ENCODE peak calls at places on chromosome 5, in nine cellular contexts. Y is A549, M is fibroblast of mammary gland, D is lower lobe of right lung, W is IMR-90, I is mesenchymal stem cell, C is OCI-LY7, R is AG04450, V is left ventricle myocardium inferior. S is an unnamed sample.

GRCh38 chr5:119470851-119471451 is 18.7 kb downstream of the HSD17B4 start:
- DNase-seq in Y (no peak), I (peak; percentile 62), V (no peak), R (no peak), W (peak; percentile 51), C (peak; percentile 40), M (peak; percentile 59), D (no peak), S (peak; percentile 41)

GRCh38 chr5:157180374-157181264 is at the start of gene ITK:
- DNase-seq in C (no peak), D (no peak), M (no peak), W (no peak), I (no peak), R (no peak), V (no peak), Y (no peak), S (no peak)

GRCh38 chr5:138748630-138749081 is 4.6 kb upstream of the CTNNA1 start:
- DNase-seq in W (peak; percentile 25), D (no peak), R (no peak), I (peak; percentile 73), Y (no peak), V (no peak), M (peak; percentile 92), C (no peak), S (no peak)

GRCh38 chr5:134174841-134175839 is 1.6 kb downstream of the SKP1 start:
- DNase-seq in I (peak; percentile 58), Y (no peak), D (no peak), R (no peak), C (peak; percentile 35), W (peak; percentile 67), V (no peak), M (peak; percentile 65), S (peak; percentile 63)

GRCh38 chr5:149995385-149996085 is 4.9 kb downstream of the TIGD6 start:
- DNase-seq in R (no peak), Y (no peak), C (no peak), M (no peak), W (no peak), D (no peak), I (no peak), V (no peak), S (no peak)

GRCh38 chr5:177304392-177305119 is 957 bp downstream of the PRELID1 start:
- DNase-seq in R (no peak), D (no peak), I (peak; percentile 47), C (peak; percentile 31), V (no peak), W (peak; percentile 12), Y (no peak), M (peak; percentile 41), S (peak; percentile 58)

GRCh38 chr5:156824800-156825199 is 25.3 kb upstream of the PPP1R2B start:
- DNase-seq in R (peak; percentile 8), C (peak; percentile 67), Y (peak; percentile 50), V (no peak), M (peak; percentile 59), D (no peak), I (peak; percentile 45), W (peak; percentile 58), S (peak; percentile 20)

GRCh38 chr5:36246011-36246410 is 4.3 kb upstream of the NADK2 start:
- DNase-seq in W (no peak), V (no peak), Y (no peak), M (no peak), D (no peak), C (no peak), R (no peak), I (no peak), S (no peak)

GRCh38 chr5:54524704-54525103 is 7.1 kb downstream of the SNX18 start:
- DNase-seq in D (peak; percentile 58), C (no peak), R (no peak), Y (no peak), I (no peak), W (no peak), M (no peak), V (peak; percentile 41), S (no peak)

GRCh38 chr5:32916648-32917047 is 205.5 kb downstream of the NPR3 start:
- DNase-seq in I (peak; percentile 9), W (peak; percentile 52), C (no peak), R (peak; percentile 2), D (no peak), V (no peak), M (peak; percentile 44), Y (peak; percentile 13), S (peak; percentile 4)

GRCh38 chr5:147559725-147560124 is 49.9 kb upstream of the DPYSL3 start:
- DNase-seq in I (no peak), M (no peak), V (no peak), Y (no peak), W (no peak), C (no peak), R (no peak), D (no peak), S (no peak)

GRCh38 chr5:170211575-170212334 is 21.0 kb upstream of the C5orf58 start:
- DNase-seq in I (no peak), V (no peak), M (no peak), W (no peak), R (no peak), C (no peak), D (no peak), Y (no peak), S (no peak)

GRCh38 chr5:141681695-141682641 is at the start of gene ARAP3:
- DNase-seq in R (peak; percentile 43), C (no peak), Y (peak; percentile 69), D (peak; percentile 94), W (peak; percentile 89), I (peak; percentile 91), V (peak; percentile 90), M (peak; percentile 85), S (peak; percentile 85)

GRCh38 chr5:4375640-4376039 is 764.5 kb upstream of the ADAMTS16 start:
- DNase-seq in I (no peak), W (no peak), V (no peak), M (no peak), R (no peak), C (no peak), D (no peak), Y (no peak), S (no peak)

GRCh38 chr5:52712354-52712753 is 75.4 kb upstream of the ITGA1 start:
- DNase-seq in I (no peak), W (no peak), D (no peak), M (no peak), C (no peak), Y (no peak), V (no peak), R (no peak), S (no peak)

GRCh38 chr5:158450761-158451160 is 591.8 kb upstream of the CLINT1 start:
- DNase-seq in D (no peak), R (no peak), W (peak; percentile 50), C (no peak), I (peak; percentile 8), V (no peak), M (no peak), Y (no peak), S (no peak)

GRCh38 chr5:166980666-166981065 is 1310.8 kb upstream of the WWC1 start:
- DNase-seq in R (no peak), D (no peak), I (peak; percentile 1), V (no peak), Y (no peak), C (no peak), M (no peak), W (no peak), S (no peak)

GRCh38 chr5:166979576-166979975 is 1311.9 kb upstream of the WWC1 start:
- DNase-seq in D (no peak), Y (no peak), W (no peak), M (no peak), V (no peak), R (no peak), C (no peak), I (no peak), S (peak; percentile 52)

DNA sequence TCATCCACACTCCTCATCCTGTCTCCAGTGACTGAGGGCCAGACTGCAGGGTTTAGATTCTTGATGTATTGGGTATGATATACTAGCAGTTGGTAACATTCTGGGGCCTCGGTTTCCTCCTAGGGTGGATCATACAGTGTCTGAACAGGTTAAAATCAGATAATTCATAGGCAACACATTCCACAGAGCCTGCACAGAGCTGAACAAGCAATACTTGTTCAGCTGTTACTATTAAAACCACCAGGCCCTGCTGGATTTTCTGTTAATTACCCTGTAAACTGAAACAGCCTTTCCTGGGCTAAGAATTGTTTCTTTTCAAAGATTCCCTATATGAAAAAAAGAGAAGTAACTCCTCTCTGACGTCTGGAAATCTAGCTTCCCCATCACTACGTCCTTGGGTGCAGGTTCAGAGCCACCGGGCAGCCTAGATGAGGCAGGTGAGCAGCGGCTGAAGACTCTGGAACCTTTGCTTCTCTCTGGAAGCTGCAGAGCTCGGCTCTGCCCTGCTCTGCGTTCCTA is 1313.5 kb upstream of the WWC1 start:
- DNase-seq in D (no peak), C (no peak), W (no peak), M (no peak), Y (no peak), R (no peak), I (no peak), V (no peak), S (no peak)
- H3K4me3 ChIP-seq in D (peak overlapping the region; percentile 47), C (no peak overlapping the region), W (no peak overlapping the region), M (peak overlapping the region; percentile 48), Y (no peak overlapping the region), R (no peak overlapping the region), I (peak overlapping the region; percentile 69), V (peak overlapping the region; percentile 63), S (peak overlapping the region; percentile 47)

GRCh38 chr5:57600321-57600720 is 117.7 kb upstream of the ACTBL2 start:
- DNase-seq in V (no peak), Y (no peak), R (no peak), W (peak; percentile 49), C (no peak), M (no peak), I (no peak), D (no peak), S (no peak)
- H3K4me3 ChIP-seq in V (no peak overlapping the region), Y (no peak overlapping the region), R (no peak overlapping the region), W (no peak overlapping the region), C (no peak overlapping the region), M (no peak overlapping the region), I (no peak overlapping the region), D (no peak overlapping the region), S (no peak overlapping the region)

GRCh38 chr5:88502179-88503064 is 233.8 kb upstream of the TMEM161B start:
- DNase-seq in Y (no peak), R (no peak), V (no peak), W (no peak), M (no peak), C (peak; percentile 61), I (no peak), D (no peak), S (no peak)

GRCh38 chr5:88507261-88507660 is 238.6 kb upstream of the TMEM161B start:
- DNase-seq in V (no peak), R (no peak), D (no peak), I (no peak), M (no peak), W (no peak), Y (no peak), C (no peak), S (no peak)

GRCh38 chr5:88503065-88503394 is 234.4 kb upstream of the TMEM161B start:
- DNase-seq in C (peak; percentile 16), I (no peak), M (no peak), Y (no peak), V (no peak), W (no peak), D (no peak), R (no peak), S (no peak)
- H3K4me3 ChIP-seq in C (peak overlapping the region; percentile 65), I (peak overlapping the region; percentile 79), M (peak overlapping the region; percentile 42), Y (no peak overlapping the region), V (peak overlapping the region; percentile 65), W (peak overlapping the region; percentile 54), D (peak overlapping the region; percentile 57), R (peak overlapping the region; percentile 59), S (no peak overlapping the region)

DNA sequence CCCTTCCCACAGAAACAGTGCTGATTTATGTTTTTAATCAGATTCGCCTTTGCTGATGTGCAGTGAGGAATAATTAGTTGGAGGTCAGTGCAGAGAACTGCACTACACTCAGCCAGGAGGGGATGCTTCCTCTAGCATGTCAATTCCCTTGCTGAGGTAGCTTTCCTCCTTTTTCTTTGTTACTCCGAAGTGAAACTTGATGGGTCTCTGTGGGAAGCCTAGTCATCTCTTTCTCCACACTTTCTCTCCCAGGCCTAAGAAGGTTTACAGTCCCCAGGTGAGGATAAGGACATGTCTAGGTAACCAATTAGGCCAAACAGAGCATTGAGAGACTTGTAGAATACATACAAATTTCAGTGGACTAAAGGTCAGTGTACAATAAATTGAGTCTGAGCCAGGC is 461.8 kb downstream of the KIF4B start:
- DNase-seq in D (no peak), M (no peak), Y (no peak), W (no peak), I (no peak), R (no peak), V (no peak), C (no peak), S (no peak)
- H3K4me3 ChIP-seq in D (no peak overlapping the region), M (no peak overlapping the region), Y (no peak overlapping the region), W (no peak overlapping the region), I (no peak overlapping the region), R (no peak overlapping the region), V (no peak overlapping the region), C (no peak overlapping the region), S (no peak overlapping the region)